ENCODE peak calls at places on chromosomes 1 and 21, in eight cellular contexts. One of them, this sample, is unnamed.

GRCh38 chr1:108644984-108645383 is 15.9 kb downstream of the HENMT1 start:
- DNase-seq in effector memory CD4-positive, alpha-beta T cell: no peak
- DNase-seq in neuronal stem cell: no peak
- DNase-seq in right cardiac atrium: no peak
- DNase-seq in body of pancreas: no peak
- DNase-seq in A549: no peak
- DNase-seq in transverse colon: peak; percentile 68
- DNase-seq in CD8-positive, alpha-beta memory T cell: peak; percentile 67
- DNase-seq in this sample: no peak

GRCh38 chr1:228059536-228060457 is 22.7 kb upstream of the ARF1 start:
- DNase-seq in effector memory CD4-positive, alpha-beta T cell: peak; percentile 75
- DNase-seq in neuronal stem cell: no peak
- DNase-seq in right cardiac atrium: peak; percentile 56
- DNase-seq in body of pancreas: peak; percentile 99
- DNase-seq in A549: peak; percentile 88
- DNase-seq in transverse colon: peak; percentile 97
- DNase-seq in CD8-positive, alpha-beta memory T cell: peak; percentile 60
- DNase-seq in this sample: no peak

GRCh38 chr21:26136686-26137085 is 33.9 kb downstream of the APP start:
- DNase-seq in effector memory CD4-positive, alpha-beta T cell: no peak
- DNase-seq in neuronal stem cell: no peak
- DNase-seq in right cardiac atrium: no peak
- DNase-seq in body of pancreas: no peak
- DNase-seq in A549: no peak
- DNase-seq in transverse colon: no peak
- DNase-seq in CD8-positive, alpha-beta memory T cell: no peak
- DNase-seq in this sample: no peak

GRCh38 chr1:226642421-226642820 is 93.9 kb downstream of the STUM start:
- DNase-seq in effector memory CD4-positive, alpha-beta T cell: no peak
- DNase-seq in neuronal stem cell: no peak
- DNase-seq in right cardiac atrium: no peak
- DNase-seq in body of pancreas: no peak
- DNase-seq in A549: no peak
- DNase-seq in transverse colon: no peak
- DNase-seq in CD8-positive, alpha-beta memory T cell: no peak
- DNase-seq in this sample: no peak

GRCh38 chr1:29856663-29857224 is 620.4 kb downstream of the PTPRU start:
- DNase-seq in effector memory CD4-positive, alpha-beta T cell: no peak
- DNase-seq in neuronal stem cell: no peak
- DNase-seq in right cardiac atrium: no peak
- DNase-seq in body of pancreas: no peak
- DNase-seq in A549: no peak
- DNase-seq in transverse colon: no peak
- DNase-seq in CD8-positive, alpha-beta memory T cell: no peak
- DNase-seq in this sample: no peak

GRCh38 chr1:45892068-45892785 is 88.8 kb downstream of the MAST2 start:
- DNase-seq in effector memory CD4-positive, alpha-beta T cell: no peak
- DNase-seq in neuronal stem cell: no peak
- DNase-seq in right cardiac atrium: no peak
- DNase-seq in body of pancreas: peak; percentile 51
- DNase-seq in A549: peak; percentile 71
- DNase-seq in transverse colon: no peak
- DNase-seq in CD8-positive, alpha-beta memory T cell: no peak
- DNase-seq in this sample: no peak

GRCh38 chr1:3049164-3049563 is 19.8 kb upstream of the PRDM16 start:
- DNase-seq in effector memory CD4-positive, alpha-beta T cell: no peak
- DNase-seq in neuronal stem cell: no peak
- DNase-seq in right cardiac atrium: no peak
- DNase-seq in body of pancreas: no peak
- DNase-seq in A549: no peak
- DNase-seq in transverse colon: no peak
- DNase-seq in CD8-positive, alpha-beta memory T cell: no peak
- DNase-seq in this sample: no peak

GRCh38 chr1:6275826-6276764 is 15.2 kb upstream of the GPR153 start:
- DNase-seq in effector memory CD4-positive, alpha-beta T cell: no peak
- DNase-seq in neuronal stem cell: no peak
- DNase-seq in right cardiac atrium: peak; percentile 65
- DNase-seq in body of pancreas: peak; percentile 32
- DNase-seq in A549: no peak
- DNase-seq in transverse colon: peak; percentile 43
- DNase-seq in CD8-positive, alpha-beta memory T cell: no peak
- DNase-seq in this sample: peak; percentile 72

GRCh38 chr1:223374064-223374610 is 10.2 kb upstream of the SUSD4 start:
- DNase-seq in effector memory CD4-positive, alpha-beta T cell: no peak
- DNase-seq in neuronal stem cell: no peak
- DNase-seq in right cardiac atrium: no peak
- DNase-seq in body of pancreas: no peak
- DNase-seq in A549: no peak
- DNase-seq in transverse colon: no peak
- DNase-seq in CD8-positive, alpha-beta memory T cell: no peak
- DNase-seq in this sample: no peak

GRCh38 chr1:201902198-201902597 is 13.5 kb downstream of the SHISA4 start:
- DNase-seq in effector memory CD4-positive, alpha-beta T cell: no peak
- DNase-seq in neuronal stem cell: no peak
- DNase-seq in right cardiac atrium: no peak
- DNase-seq in body of pancreas: no peak
- DNase-seq in A549: no peak
- DNase-seq in transverse colon: no peak
- DNase-seq in CD8-positive, alpha-beta memory T cell: no peak
- DNase-seq in this sample: no peak

GRCh38 chr1:48916121-48917069 is 139.7 kb upstream of the BEND5 start:
- DNase-seq in effector memory CD4-positive, alpha-beta T cell: no peak
- DNase-seq in neuronal stem cell: peak; percentile 38
- DNase-seq in right cardiac atrium: no peak
- DNase-seq in body of pancreas: no peak
- DNase-seq in A549: peak; percentile 71
- DNase-seq in transverse colon: no peak
- DNase-seq in CD8-positive, alpha-beta memory T cell: no peak
- DNase-seq in this sample: no peak

GRCh38 chr1:125065821-125066180 is 3881.0 kb downstream of the SRGAP2C start:
- DNase-seq in effector memory CD4-positive, alpha-beta T cell: no peak
- DNase-seq in neuronal stem cell: no peak
- DNase-seq in right cardiac atrium: no peak
- DNase-seq in body of pancreas: no peak
- DNase-seq in A549: no peak
- DNase-seq in transverse colon: no peak
- DNase-seq in CD8-positive, alpha-beta memory T cell: no peak
- DNase-seq in this sample: no peak

DNA sequence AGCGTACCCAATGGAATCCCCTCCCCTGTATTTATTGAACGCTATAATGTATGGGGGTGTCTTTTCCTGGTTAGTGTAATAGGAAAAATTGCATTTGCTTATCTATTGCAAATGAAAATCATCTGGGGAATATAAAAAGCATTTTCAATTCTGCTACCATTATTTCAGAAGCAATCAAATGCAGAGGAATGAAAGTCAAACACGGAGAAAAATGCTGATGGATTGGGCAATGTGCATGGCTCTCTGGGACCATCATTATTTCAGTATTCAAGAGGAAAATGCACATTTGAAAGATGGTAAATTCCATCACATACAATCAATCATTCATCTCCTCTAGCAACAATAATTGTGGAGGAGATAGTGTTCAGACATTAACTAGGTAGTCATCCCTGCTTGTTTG is 277.1 kb upstream of the B3GALT2 start:
- DNase-seq in effector memory CD4-positive, alpha-beta T cell: no peak
- DNase-seq in neuronal stem cell: no peak
- DNase-seq in right cardiac atrium: no peak
- DNase-seq in body of pancreas: no peak
- DNase-seq in A549: no peak
- DNase-seq in transverse colon: no peak
- DNase-seq in CD8-positive, alpha-beta memory T cell: no peak
- DNase-seq in this sample: no peak
- H3K4me3 ChIP-seq in effector memory CD4-positive, alpha-beta T cell: no peak overlapping the region
- H3K4me3 ChIP-seq in neuronal stem cell: no peak overlapping the region
- H3K4me3 ChIP-seq in right cardiac atrium: no peak overlapping the region
- H3K4me3 ChIP-seq in body of pancreas: no peak overlapping the region
- H3K4me3 ChIP-seq in A549: no peak overlapping the region
- H3K4me3 ChIP-seq in transverse colon: no peak overlapping the region
- H3K4me3 ChIP-seq in CD8-positive, alpha-beta memory T cell: no peak overlapping the region
- H3K4me3 ChIP-seq in this sample: no peak overlapping the region

GRCh38 chr1:40462956-40463590 is 12.8 kb downstream of the ZFP69B start:
- DNase-seq in effector memory CD4-positive, alpha-beta T cell: no peak
- DNase-seq in neuronal stem cell: no peak
- DNase-seq in right cardiac atrium: no peak
- DNase-seq in body of pancreas: no peak
- DNase-seq in A549: peak; percentile 11
- DNase-seq in transverse colon: no peak
- DNase-seq in CD8-positive, alpha-beta memory T cell: no peak
- DNase-seq in this sample: no peak
- H3K9me3 ChIP-seq in effector memory CD4-positive, alpha-beta T cell: peaks cover 59% of the 10 kb centered on the region
- H3K9me3 ChIP-seq in neuronal stem cell: peaks cover 41% of the 10 kb centered on the region
- H3K9me3 ChIP-seq in right cardiac atrium: peaks cover 7% of the 10 kb centered on the region
- H3K9me3 ChIP-seq in body of pancreas: peaks cover 5% of the 10 kb centered on the region
- H3K9me3 ChIP-seq in A549: peaks cover 82% of the 10 kb centered on the region
- H3K9me3 ChIP-seq in transverse colon: peaks cover 97% of the 10 kb centered on the region
- H3K9me3 ChIP-seq in CD8-positive, alpha-beta memory T cell: peaks cover 73% of the 10 kb centered on the region
- H3K9me3 ChIP-seq in this sample: peaks cover 100% of the 10 kb centered on the region

GRCh38 chr1:204079608-204079999 is 6.7 kb downstream of the SOX13 start:
- DNase-seq in effector memory CD4-positive, alpha-beta T cell: no peak
- DNase-seq in neuronal stem cell: no peak
- DNase-seq in right cardiac atrium: no peak
- DNase-seq in body of pancreas: no peak
- DNase-seq in A549: peak; percentile 16
- DNase-seq in transverse colon: no peak
- DNase-seq in CD8-positive, alpha-beta memory T cell: no peak
- DNase-seq in this sample: no peak
- H3K4me1 ChIP-seq in effector memory CD4-positive, alpha-beta T cell: peaks cover 8% of the 10 kb centered on the region
- H3K4me1 ChIP-seq in neuronal stem cell: peaks cover 42% of the 10 kb centered on the region
- H3K4me1 ChIP-seq in right cardiac atrium: peaks cover 23% of the 10 kb centered on the region
- H3K4me1 ChIP-seq in body of pancreas: peaks cover 96% of the 10 kb centered on the region
- H3K4me1 ChIP-seq in A549: peaks cover 54% of the 10 kb centered on the region
- H3K4me1 ChIP-seq in transverse colon: peaks cover 94% of the 10 kb centered on the region
- H3K4me1 ChIP-seq in CD8-positive, alpha-beta memory T cell: peaks cover 10% of the 10 kb centered on the region
- H3K4me1 ChIP-seq in this sample: peaks cover 100% of the 10 kb centered on the region

GRCh38 chr1:32742956-32743355 is 40.4 kb upstream of the SYNC start:
- DNase-seq in effector memory CD4-positive, alpha-beta T cell: no peak
- DNase-seq in neuronal stem cell: no peak
- DNase-seq in right cardiac atrium: no peak
- DNase-seq in body of pancreas: peak; percentile 45
- DNase-seq in A549: no peak
- DNase-seq in transverse colon: peak; percentile 85
- DNase-seq in CD8-positive, alpha-beta memory T cell: no peak
- DNase-seq in this sample: no peak

GRCh38 chr1:32742132-32742947 is 39.8 kb upstream of the SYNC start:
- DNase-seq in effector memory CD4-positive, alpha-beta T cell: no peak
- DNase-seq in neuronal stem cell: no peak
- DNase-seq in right cardiac atrium: peak; percentile 31
- DNase-seq in body of pancreas: peak; percentile 74
- DNase-seq in A549: no peak
- DNase-seq in transverse colon: peak; percentile 42
- DNase-seq in CD8-positive, alpha-beta memory T cell: no peak
- DNase-seq in this sample: no peak

GRCh38 chr1:32744063-32744410 is 41.5 kb upstream of the SYNC start:
- DNase-seq in effector memory CD4-positive, alpha-beta T cell: no peak
- DNase-seq in neuronal stem cell: no peak
- DNase-seq in right cardiac atrium: no peak
- DNase-seq in body of pancreas: no peak
- DNase-seq in A549: no peak
- DNase-seq in transverse colon: no peak
- DNase-seq in CD8-positive, alpha-beta memory T cell: no peak
- DNase-seq in this sample: no peak

GRCh38 chr1:32741417-32742131 is 39.0 kb upstream of the SYNC start:
- DNase-seq in effector memory CD4-positive, alpha-beta T cell: no peak
- DNase-seq in neuronal stem cell: no peak
- DNase-seq in right cardiac atrium: no peak
- DNase-seq in body of pancreas: no peak
- DNase-seq in A549: no peak
- DNase-seq in transverse colon: peak; percentile 55
- DNase-seq in CD8-positive, alpha-beta memory T cell: no peak
- DNase-seq in this sample: no peak

DNA sequence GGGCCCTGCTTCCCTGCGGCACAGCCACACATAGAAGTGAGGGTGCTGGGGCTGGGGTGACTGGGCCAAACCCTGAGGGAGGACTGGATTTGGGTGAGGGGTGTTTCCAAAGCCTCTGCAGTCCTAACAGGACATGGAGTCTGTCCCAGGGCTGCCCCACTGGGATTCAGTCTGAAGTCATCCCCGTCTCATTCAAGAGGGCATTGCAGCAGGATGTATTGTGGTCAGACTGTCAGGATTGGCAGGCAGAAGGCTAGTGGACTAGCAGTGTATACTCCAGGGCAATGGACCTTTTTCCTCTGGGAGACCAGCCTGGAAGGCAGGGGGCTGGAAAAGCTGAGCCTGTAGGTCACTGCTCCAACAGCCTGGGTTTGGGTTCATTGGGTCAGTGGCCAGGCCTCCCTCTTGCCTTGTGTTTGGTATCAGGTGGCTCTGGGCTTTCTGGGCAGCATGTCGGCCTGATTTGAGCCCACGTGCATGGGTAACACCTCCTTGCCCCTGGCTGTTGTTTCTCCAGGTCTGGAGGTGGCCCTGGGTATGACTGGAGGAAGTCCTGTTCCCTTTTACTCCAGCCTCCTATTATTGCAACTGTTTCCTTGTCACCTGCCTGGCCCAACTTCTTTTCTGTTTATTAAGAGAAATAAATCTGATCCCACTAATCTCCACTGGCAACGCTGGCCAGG is 41.0 kb upstream of the SYNC start:
- DNase-seq in effector memory CD4-positive, alpha-beta T cell: no peak
- DNase-seq in neuronal stem cell: no peak
- DNase-seq in right cardiac atrium: no peak
- DNase-seq in body of pancreas: peak; percentile 44
- DNase-seq in A549: no peak
- DNase-seq in transverse colon: peak; percentile 35
- DNase-seq in CD8-positive, alpha-beta memory T cell: no peak
- DNase-seq in this sample: no peak
- H3K4me3 ChIP-seq in effector memory CD4-positive, alpha-beta T cell: no peak overlapping the region
- H3K4me3 ChIP-seq in neuronal stem cell: no peak overlapping the region
- H3K4me3 ChIP-seq in right cardiac atrium: no peak overlapping the region
- H3K4me3 ChIP-seq in body of pancreas: no peak overlapping the region
- H3K4me3 ChIP-seq in A549: peak overlapping the region; percentile 82
- H3K4me3 ChIP-seq in transverse colon: peak overlapping the region; percentile 93
- H3K4me3 ChIP-seq in CD8-positive, alpha-beta memory T cell: no peak overlapping the region
- H3K4me3 ChIP-seq in this sample: peak overlapping the region; percentile 83

DNA sequence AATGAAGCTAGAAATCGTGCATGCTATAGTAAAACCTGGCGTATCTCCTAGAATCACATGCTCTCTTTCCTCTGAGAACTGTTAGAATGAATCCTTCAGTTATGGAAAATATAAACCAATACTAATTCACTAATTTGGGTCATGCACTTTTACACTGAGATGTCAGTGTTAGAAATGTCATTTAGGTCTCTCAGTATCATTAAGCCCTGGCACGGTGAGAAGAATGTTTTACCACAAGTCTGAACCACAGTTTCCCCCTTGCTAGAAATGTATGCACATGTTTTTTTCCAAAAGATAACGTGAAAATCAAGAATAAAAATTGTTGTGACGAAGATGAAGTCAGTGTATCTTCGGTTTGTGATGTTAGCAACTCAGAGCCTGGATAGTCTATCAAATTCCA is 1062.8 kb upstream of the NCAM2 start:
- DNase-seq in effector memory CD4-positive, alpha-beta T cell: no peak
- DNase-seq in neuronal stem cell: no peak
- DNase-seq in right cardiac atrium: no peak
- DNase-seq in body of pancreas: no peak
- DNase-seq in A549: no peak
- DNase-seq in transverse colon: no peak
- DNase-seq in CD8-positive, alpha-beta memory T cell: no peak
- DNase-seq in this sample: no peak
- H3K9me3 ChIP-seq in effector memory CD4-positive, alpha-beta T cell: no peaks in the 10 kb centered on the region
- H3K9me3 ChIP-seq in neuronal stem cell: no peaks in the 10 kb centered on the region
- H3K9me3 ChIP-seq in right cardiac atrium: no peaks in the 10 kb centered on the region
- H3K9me3 ChIP-seq in body of pancreas: no peaks in the 10 kb centered on the region
- H3K9me3 ChIP-seq in A549: no peaks in the 10 kb centered on the region
- H3K9me3 ChIP-seq in transverse colon: no peaks in the 10 kb centered on the region
- H3K9me3 ChIP-seq in CD8-positive, alpha-beta memory T cell: no peaks in the 10 kb centered on the region
- H3K9me3 ChIP-seq in this sample: no peaks in the 10 kb centered on the region

This sample was measured in left ventricle myocardium inferior.